ENCODE peak calls at places on chromosomes 5 and 9, in seven cellular contexts. One of them, this sample, is unnamed.

GRCh38 chr9:7622481-7622880 is 177.1 kb downstream of the DMAC1 start:
- DNase-seq in NCI-H1105: no peak
- DNase-seq in stimulated activated CD4-positive, alpha-beta T cell treated with anti-CD3 and anti-CD28 coated beads, Interleukin-1b, Interleukin-23, amount 100 ng/mL, for 48 hours: no peak
- DNase-seq in stimulated activated naive CD8-positive, alpha-beta T cell treated with anti-CD3 and anti-CD28 coated beads, Interleukin-15, Interleukin-2, amounts not matched to agents 100 U/mL and 50 U/mL, for 24 hours: no peak
- DNase-seq in effector memory CD4-positive, alpha-beta T cell: no peak
- DNase-seq in SK-N-DZ: no peak
- DNase-seq in A549: no peak
- DNase-seq in this sample: no peak

GRCh38 chr5:171810217-171810616 is 24.6 kb downstream of the SMIM23 start:
- DNase-seq in NCI-H1105: no peak
- DNase-seq in stimulated activated CD4-positive, alpha-beta T cell treated with anti-CD3 and anti-CD28 coated beads, Interleukin-1b, Interleukin-23, amount 100 ng/mL, for 48 hours: no peak
- DNase-seq in stimulated activated naive CD8-positive, alpha-beta T cell treated with anti-CD3 and anti-CD28 coated beads, Interleukin-15, Interleukin-2, amounts not matched to agents 100 U/mL and 50 U/mL, for 24 hours: no peak
- DNase-seq in effector memory CD4-positive, alpha-beta T cell: no peak
- DNase-seq in SK-N-DZ: no peak
- DNase-seq in A549: no peak
- DNase-seq in this sample: no peak

GRCh38 chr5:151264113-151264512 is 11.1 kb downstream of the GM2A start:
- DNase-seq in NCI-H1105: no peak
- DNase-seq in stimulated activated CD4-positive, alpha-beta T cell treated with anti-CD3 and anti-CD28 coated beads, Interleukin-1b, Interleukin-23, amount 100 ng/mL, for 48 hours: peak; percentile 45
- DNase-seq in stimulated activated naive CD8-positive, alpha-beta T cell treated with anti-CD3 and anti-CD28 coated beads, Interleukin-15, Interleukin-2, amounts not matched to agents 100 U/mL and 50 U/mL, for 24 hours: no peak
- DNase-seq in effector memory CD4-positive, alpha-beta T cell: no peak
- DNase-seq in SK-N-DZ: no peak
- DNase-seq in A549: no peak
- DNase-seq in this sample: no peak

GRCh38 chr5:151799407-151799806 is 27.7 kb downstream of the G3BP1 start:
- DNase-seq in NCI-H1105: no peak
- DNase-seq in stimulated activated CD4-positive, alpha-beta T cell treated with anti-CD3 and anti-CD28 coated beads, Interleukin-1b, Interleukin-23, amount 100 ng/mL, for 48 hours: no peak
- DNase-seq in stimulated activated naive CD8-positive, alpha-beta T cell treated with anti-CD3 and anti-CD28 coated beads, Interleukin-15, Interleukin-2, amounts not matched to agents 100 U/mL and 50 U/mL, for 24 hours: no peak
- DNase-seq in effector memory CD4-positive, alpha-beta T cell: no peak
- DNase-seq in SK-N-DZ: no peak
- DNase-seq in A549: no peak
- DNase-seq in this sample: no peak

GRCh38 chr9:129554649-129555048 is 66.3 kb downstream of the C9orf50 start:
- DNase-seq in NCI-H1105: no peak
- DNase-seq in stimulated activated CD4-positive, alpha-beta T cell treated with anti-CD3 and anti-CD28 coated beads, Interleukin-1b, Interleukin-23, amount 100 ng/mL, for 48 hours: no peak
- DNase-seq in stimulated activated naive CD8-positive, alpha-beta T cell treated with anti-CD3 and anti-CD28 coated beads, Interleukin-15, Interleukin-2, amounts not matched to agents 100 U/mL and 50 U/mL, for 24 hours: no peak
- DNase-seq in effector memory CD4-positive, alpha-beta T cell: no peak
- DNase-seq in SK-N-DZ: peak; percentile 88
- DNase-seq in A549: no peak
- DNase-seq in this sample: no peak

GRCh38 chr5:28557114-28557513 is 1518.7 kb upstream of the CDH9 start:
- DNase-seq in NCI-H1105: no peak
- DNase-seq in stimulated activated CD4-positive, alpha-beta T cell treated with anti-CD3 and anti-CD28 coated beads, Interleukin-1b, Interleukin-23, amount 100 ng/mL, for 48 hours: no peak
- DNase-seq in stimulated activated naive CD8-positive, alpha-beta T cell treated with anti-CD3 and anti-CD28 coated beads, Interleukin-15, Interleukin-2, amounts not matched to agents 100 U/mL and 50 U/mL, for 24 hours: no peak
- DNase-seq in effector memory CD4-positive, alpha-beta T cell: no peak
- DNase-seq in SK-N-DZ: no peak
- DNase-seq in A549: no peak
- DNase-seq in this sample: no peak

GRCh38 chr5:22411950-22412349 is 441.2 kb downstream of the CDH12 start:
- DNase-seq in NCI-H1105: no peak
- DNase-seq in stimulated activated CD4-positive, alpha-beta T cell treated with anti-CD3 and anti-CD28 coated beads, Interleukin-1b, Interleukin-23, amount 100 ng/mL, for 48 hours: no peak
- DNase-seq in stimulated activated naive CD8-positive, alpha-beta T cell treated with anti-CD3 and anti-CD28 coated beads, Interleukin-15, Interleukin-2, amounts not matched to agents 100 U/mL and 50 U/mL, for 24 hours: no peak
- DNase-seq in effector memory CD4-positive, alpha-beta T cell: no peak
- DNase-seq in SK-N-DZ: no peak
- DNase-seq in A549: no peak
- DNase-seq in this sample: no peak

GRCh38 chr5:128038641-128039040 is 44.9 kb upstream of the SLC12A2 start:
- DNase-seq in NCI-H1105: no peak
- DNase-seq in stimulated activated CD4-positive, alpha-beta T cell treated with anti-CD3 and anti-CD28 coated beads, Interleukin-1b, Interleukin-23, amount 100 ng/mL, for 48 hours: no peak
- DNase-seq in stimulated activated naive CD8-positive, alpha-beta T cell treated with anti-CD3 and anti-CD28 coated beads, Interleukin-15, Interleukin-2, amounts not matched to agents 100 U/mL and 50 U/mL, for 24 hours: no peak
- DNase-seq in effector memory CD4-positive, alpha-beta T cell: no peak
- DNase-seq in SK-N-DZ: peak; percentile 33
- DNase-seq in A549: peak; percentile 3
- DNase-seq in this sample: no peak

GRCh38 chr9:78510035-78510434 is 213.1 kb downstream of the PSAT1 start:
- DNase-seq in NCI-H1105: no peak
- DNase-seq in stimulated activated CD4-positive, alpha-beta T cell treated with anti-CD3 and anti-CD28 coated beads, Interleukin-1b, Interleukin-23, amount 100 ng/mL, for 48 hours: no peak
- DNase-seq in stimulated activated naive CD8-positive, alpha-beta T cell treated with anti-CD3 and anti-CD28 coated beads, Interleukin-15, Interleukin-2, amounts not matched to agents 100 U/mL and 50 U/mL, for 24 hours: no peak
- DNase-seq in effector memory CD4-positive, alpha-beta T cell: no peak
- DNase-seq in SK-N-DZ: no peak
- DNase-seq in A549: no peak
- DNase-seq in this sample: no peak